ENCODE peak calls at places on chromosome 21, in four cellular contexts. B is AG08396, O is neural progenitor cell, N is Ammon's horn. I is an unnamed sample.

GRCh38 chr21:39676054-39676771 is 63.5 kb downstream of the B3GALT5 start:
- DNase-seq in B (no peak), O (peak; percentile 32), N (peak; percentile 20), I (peak; percentile 29)

GRCh38 chr21:45846373-45847160 is 135.0 kb upstream of the COL6A1 start:
- DNase-seq in B (no peak), O (no peak), N (peak; percentile 77), I (no peak)

GRCh38 chr21:42495765-42496119 is 282 bp downstream of the RSPH1 start:
- DNase-seq in B (no peak), O (no peak), N (no peak), I (no peak)

GRCh38 chr21:45922648-45923047 is 58.9 kb upstream of the COL6A1 start:
- DNase-seq in B (no peak), O (no peak), N (peak; percentile 37), I (no peak)

GRCh38 chr21:25107708-25108107 is 499.6 kb downstream of the MRPL39 start:
- DNase-seq in B (peak; percentile 26), O (no peak), N (no peak), I (peak; percentile 87)

GRCh38 chr21:42066521-42066920 is 4.6 kb upstream of the UMODL1 start:
- DNase-seq in B (no peak), O (no peak), N (no peak), I (no peak)

GRCh38 chr21:25967566-25968438 is 202.8 kb downstream of the APP start:
- DNase-seq in B (no peak), O (no peak), N (peak; percentile 67), I (no peak)

GRCh38 chr21:33244082-33244780 is 14.5 kb downstream of the IFNAR2 start:
- DNase-seq in B (no peak), O (peak; percentile 33), N (no peak), I (no peak)

GRCh38 chr21:43603641-43604504 is 55.4 kb downstream of the HSF2BP start:
- DNase-seq in B (no peak), O (peak; percentile 25), N (no peak), I (peak; percentile 43)

GRCh38 chr21:32200029-32200428 is 78.8 kb downstream of the MIS18A start:
- DNase-seq in B (no peak), O (no peak), N (no peak), I (no peak)

GRCh38 chr21:20875741-20876140 is 122.5 kb upstream of the NCAM2 start:
- DNase-seq in B (no peak), O (peak; percentile 13), N (peak; percentile 33), I (peak; percentile 34)

GRCh38 chr21:27953328-27954045 is 986.6 kb upstream of the ADAMTS5 start:
- DNase-seq in B (no peak), O (no peak), N (no peak), I (no peak)

GRCh38 chr21:43733529-43734071 is 14.7 kb downstream of the PDXK start:
- DNase-seq in B (peak; percentile 87), O (no peak), N (no peak), I (no peak)

GRCh38 chr21:37461494-37461893 is 94.9 kb downstream of the DYRK1A start:
- DNase-seq in B (no peak), O (no peak), N (no peak), I (no peak)

GRCh38 chr21:42423197-42423675 is 19.5 kb downstream of the UBASH3A start:
- DNase-seq in B (no peak), O (no peak), N (no peak), I (no peak)

GRCh38 chr21:34513109-34513675 is 1.2 kb upstream of the KCNE1 start:
- DNase-seq in B (no peak), O (peak; percentile 22), N (no peak), I (no peak)

GRCh38 chr21:33651965-33652680 is 9.8 kb downstream of the ITSN1 start:
- DNase-seq in B (no peak), O (no peak), N (no peak), I (no peak)

GRCh38 chr21:45572783-45573451 is 30.7 kb upstream of the SLC19A1 start:
- DNase-seq in B (no peak), O (no peak), N (no peak), I (no peak)

GRCh38 chr21:29182674-29183073 is 52.2 kb downstream of the MAP3K7CL start:
- DNase-seq in B (no peak), O (no peak), N (no peak), I (peak; percentile 46)

GRCh38 chr21:28132713-28133112 is 860.0 kb downstream of the LTN1 start:
- DNase-seq in B (no peak), O (no peak), N (no peak), I (no peak)

GRCh38 chr21:15557925-15558324 is 171.9 kb upstream of the USP25 start:
- DNase-seq in B (no peak), O (no peak), N (no peak), I (peak; percentile 55)

GRCh38 chr21:44899768-44900558 is 20.7 kb downstream of the ITGB2 start:
- DNase-seq in B (no peak), O (no peak), N (no peak), I (no peak)

GRCh38 chr21:28220670-28221069 is 772.0 kb downstream of the LTN1 start:
- DNase-seq in B (no peak), O (no peak), N (no peak), I (no peak)

GRCh38 chr21:37568415-37568814 is 201.8 kb downstream of the DYRK1A start:
- DNase-seq in B (no peak), O (no peak), N (no peak), I (no peak)

GRCh38 chr21:37915941-37916794 is at the start of gene KCNJ6:
- DNase-seq in B (peak; percentile 84), O (peak; percentile 94), N (peak; percentile 71), I (no peak)

GRCh38 chr21:42047821-42048613 is 23.1 kb upstream of the UMODL1 start:
- DNase-seq in B (peak; percentile 90), O (no peak), N (peak; percentile 50), I (peak; percentile 99)

GRCh38 chr21:35360870-35361570 is 311.9 kb upstream of the RUNX1 start:
- DNase-seq in B (no peak), O (no peak), N (no peak), I (no peak)

GRCh38 chr21:44653656-44654575 is 543 bp downstream of the KRTAP12-4 start:
- DNase-seq in B (no peak), O (no peak), N (no peak), I (no peak)

GRCh38 chr21:17783816-17784598 is 35.1 kb downstream of the C21orf91 start:
- DNase-seq in B (no peak), O (no peak), N (no peak), I (no peak)

GRCh38 chr21:27570306-27570868 is 603.5 kb upstream of the ADAMTS5 start:
- DNase-seq in B (peak; percentile 54), O (no peak), N (peak; percentile 2), I (peak; percentile 20)

GRCh38 chr21:44272231-44272858 is 10.6 kb upstream of the DNMT3L start:
- DNase-seq in B (no peak), O (no peak), N (no peak), I (no peak)

GRCh38 chr21:41397416-41397815 is 28.6 kb upstream of the MX1 start:
- DNase-seq in B (no peak), O (no peak), N (no peak), I (no peak)

GRCh38 chr21:46065215-46065992 is 32.5 kb upstream of the COL6A2 start:
- DNase-seq in B (peak; percentile 86), O (no peak), N (no peak), I (no peak)

I was measured in H4.